ENCODE peak calls at places on chromosome 14, in five cellular contexts. X, S, Z, I and O are unnamed samples. For H3K4me1, the result is how much of the 10 kb centered on the place peaks cover.

GRCh38 chr14:32738206-32738871 is 200.3 kb upstream of the NPAS3 start:
- DNase-seq in X (no peak), S (no peak), Z (no peak), I (no peak), O (no peak)

GRCh38 chr14:105987563-105987962 is 461.2 kb downstream of the TMEM121 start:
- DNase-seq in X (no peak), S (no peak), Z (no peak), I (no peak), O (no peak)

GRCh38 chr14:71166434-71166833 is 259.2 kb downstream of the PCNX1 start:
- DNase-seq in X (peak), S (peak), Z (peak), I (peak), O (no peak)

GRCh38 chr14:65832431-65833253 is 420.1 kb downstream of the FUT8 start:
- DNase-seq in X (peak), S (no peak), Z (no peak), I (no peak), O (no peak)

GRCh38 chr14:87934185-87934584 is 58.8 kb downstream of the GALC start:
- DNase-seq in X (peak), S (no peak), Z (no peak), I (no peak), O (no peak)

GRCh38 chr14:36768638-36769337 is 107.1 kb downstream of the PAX9 start:
- DNase-seq in X (no peak), S (no peak), Z (no peak), I (no peak), O (no peak)

GRCh38 chr14:70952485-70952884 is 45.2 kb downstream of the PCNX1 start:
- DNase-seq in X (no peak), S (no peak), Z (no peak), I (no peak), O (no peak)

GRCh38 chr14:75301666-75302325 is 23.2 kb downstream of the FOS start:
- DNase-seq in X (peak), S (peak), Z (no peak), I (no peak), O (no peak)

GRCh38 chr14:79878785-79879184 is 332.5 kb downstream of the DIO2 start:
- DNase-seq in X (no peak), S (no peak), Z (no peak), I (no peak), O (no peak)

GRCh38 chr14:84323963-84324362 is 1206.0 kb upstream of the FLRT2 start:
- DNase-seq in X (peak), S (no peak), Z (no peak), I (peak), O (no peak)

GRCh38 chr14:92960706-92961566 is 38.0 kb downstream of the CHGA start:
- DNase-seq in X (peak), S (no peak), Z (peak), I (peak), O (no peak)

GRCh38 chr14:75427482-75428229 is at the start of gene JDP2:
- DNase-seq in X (peak), S (peak), Z (peak), I (peak), O (no peak)

GRCh38 chr14:68816183-68816942 is 23.5 kb upstream of the ZFP36L1 start:
- DNase-seq in X (peak), S (peak), Z (no peak), I (peak), O (no peak)

GRCh38 chr14:81565441-81566290 is 32.0 kb upstream of the SEL1L start:
- DNase-seq in X (peak), S (no peak), Z (peak), I (no peak), O (no peak)

GRCh38 chr14:38951451-38951850 is 151.6 kb downstream of the SEC23A start:
- DNase-seq in X (peak), S (no peak), Z (no peak), I (peak), O (no peak)

GRCh38 chr14:60327447-60328331 is 78.7 kb downstream of the PPM1A start:
- DNase-seq in X (peak), S (peak), Z (no peak), I (peak), O (no peak)

GRCh38 chr14:68297871-68298468 is 478.4 kb downstream of the RAD51B start:
- DNase-seq in X (peak), S (no peak), Z (no peak), I (no peak), O (no peak)

GRCh38 chr14:105908481-105908911 is 382.1 kb downstream of the TMEM121 start:
- DNase-seq in X (no peak), S (peak), Z (no peak), I (no peak), O (no peak)

GRCh38 chr14:58663494-58664111 is 25.8 kb downstream of the DACT1 start:
- DNase-seq in X (peak), S (peak), Z (no peak), I (peak), O (no peak)

GRCh38 chr14:104401785-104402184 is 177.8 kb upstream of the C14orf180 start:
- DNase-seq in X (no peak), S (no peak), Z (no peak), I (no peak), O (no peak)

GRCh38 chr14:46686652-46687051 is 35.1 kb upstream of the RPL10L start:
- DNase-seq in X (no peak), S (no peak), Z (no peak), I (no peak), O (no peak)

GRCh38 chr14:53127151-53127550 is 26.0 kb downstream of the DDHD1 start:
- DNase-seq in X (no peak), S (no peak), Z (no peak), I (no peak), O (no peak)

GRCh38 chr14:40936861-40937260 is 669.8 kb upstream of the LRFN5 start:
- DNase-seq in X (no peak), S (no peak), Z (no peak), I (no peak), O (no peak)

GRCh38 chr14:79515158-79515557 is 696.1 kb downstream of the DIO2 start:
- DNase-seq in X (no peak), S (no peak), Z (no peak), I (no peak), O (no peak)

GRCh38 chr14:56394826-56395543 is 184.6 kb upstream of the TMEM260 start:
- DNase-seq in X (no peak), S (no peak), Z (no peak), I (no peak), O (no peak)
- TF ChIP-seq CTCF in X (no peak), S (no peak), Z (no peak), I (no peak), O (no peak)

GRCh38 chr14:73254247-73255004 is 17.1 kb downstream of the PAPLN start:
- DNase-seq in X (no peak), S (no peak), Z (no peak), I (no peak), O (no peak)

GRCh38 chr14:73255005-73255400 is 17.7 kb downstream of the PAPLN start:
- DNase-seq in X (no peak), S (no peak), Z (no peak), I (no peak), O (no peak)

GRCh38 chr14:73253323-73253610 is 16.0 kb downstream of the PAPLN start:
- DNase-seq in X (no peak), S (no peak), Z (no peak), I (no peak), O (no peak)

GRCh38 chr14:73252491-73253322 is 15.4 kb downstream of the PAPLN start:
- DNase-seq in X (no peak), S (no peak), Z (no peak), I (no peak), O (no peak)

GRCh38 chr14:73253721-73254120 is 16.4 kb downstream of the PAPLN start:
- DNase-seq in X (no peak), S (no peak), Z (no peak), I (no peak), O (no peak)
- H3K4me1 ChIP-seq in X (under half), S (under half), Z (under half), I (under half), O (under half)

DNA sequence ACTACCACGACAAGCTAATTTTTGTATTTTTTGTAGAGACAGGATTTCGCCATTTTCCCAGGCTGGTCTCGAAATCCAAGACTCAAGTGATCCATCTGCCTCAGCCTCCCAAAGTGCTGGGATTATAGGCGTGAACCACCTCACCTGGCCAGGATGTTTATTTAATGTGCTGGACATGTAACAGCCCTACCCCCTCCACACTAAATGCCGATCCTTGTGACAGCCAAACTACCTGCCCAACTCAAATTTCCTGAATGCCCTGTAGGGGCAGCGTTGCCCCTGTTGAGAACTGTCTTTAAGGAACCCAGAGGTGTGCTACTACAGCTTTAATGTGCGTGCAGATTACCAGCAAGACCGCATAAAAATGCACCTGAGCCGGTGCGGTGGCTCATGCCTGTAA is 48.1 kb downstream of the KCNK13 start:
- DNase-seq in X (no peak), S (no peak), Z (peak), I (no peak), O (no peak)
- TF ChIP-seq CTCF in X (peak), S (no peak), Z (no peak), I (peak), O (peak)

GRCh38 chr14:64726585-64726890 is 22.3 kb downstream of the PLEKHG3 start:
- DNase-seq in X (no peak), S (peak), Z (peak), I (peak), O (peak)
- H3K4me1 ChIP-seq in X (under half), S (half or more), Z (half or more), I (under half), O (half or more)

DNA sequence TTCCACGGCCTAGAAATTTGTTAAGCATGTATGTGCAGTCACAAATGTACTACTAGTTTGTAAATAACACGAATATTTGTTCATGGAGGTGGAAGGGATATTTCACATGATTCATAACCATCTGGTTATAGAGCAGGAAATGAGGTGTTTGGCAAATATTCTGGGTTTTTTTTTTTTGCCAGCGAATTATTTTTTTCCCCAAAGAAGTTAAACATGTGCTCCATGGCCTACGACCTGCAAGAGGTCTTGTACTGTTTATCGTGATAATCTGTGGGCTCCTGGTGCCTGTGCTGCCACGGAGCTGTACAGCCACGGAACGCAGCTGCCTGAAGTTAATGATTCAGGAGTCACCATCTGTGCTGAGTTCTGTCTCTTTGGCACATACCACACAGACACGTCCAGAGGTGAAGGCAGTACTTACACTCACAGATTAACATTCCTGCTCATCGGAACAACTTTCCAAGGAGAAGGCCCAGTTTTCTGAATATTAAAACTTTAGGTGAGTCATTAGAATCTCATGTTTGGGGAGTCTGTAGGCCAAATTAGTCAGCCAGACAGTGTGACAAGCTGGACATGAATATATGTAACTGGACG is 156.3 kb downstream of the TMX1 start:
- DNase-seq in X (peak), S (peak), Z (no peak), I (peak), O (peak)
- TF ChIP-seq CTCF in X (no peak), S (no peak), Z (no peak), I (no peak), O (no peak)